ENCODE peak calls at places on chromosomes 16 and 17, in four cellular contexts. W is stimulated activated CD8-positive, alpha-beta memory T cell treated with anti-CD3 and anti-CD28 coated beads, Interleukin-7, amount 100 ng/mL, for 24 hours; O is activated CD8-positive, alpha-beta memory T cell treated with anti-CD3 and anti-CD28 coated beads, Interleukin-2, amount 50 U/mL, for 48 hours; D is tibial nerve. J is an unnamed sample.

GRCh38 chr16:12158428-12158827 is 181.9 kb downstream of the SNX29 start:
- DNase-seq in O (no peak), W (no peak), D (no peak), J (no peak)

GRCh38 chr17:18039535-18040286 is 503 bp downstream of the GID4 start:
- DNase-seq in W (no peak), D (peak), O (peak), J (no peak)

GRCh38 chr17:40598021-40598927 is 33.0 kb upstream of the CCR7 start:
- DNase-seq in D (no peak), W (peak), O (peak), J (no peak)

GRCh38 chr17:44765965-44766364 is 7.2 kb downstream of the ADAM11 start:
- DNase-seq in O (no peak), D (no peak), W (no peak), J (no peak)

GRCh38 chr16:82062645-82063058 is 27.6 kb downstream of the HSD17B2 start:
- DNase-seq in W (no peak), D (no peak), O (no peak), J (no peak)

GRCh38 chr17:19386974-19387920 is at the start of gene MFAP4:
- DNase-seq in D (peak), W (no peak), O (no peak), J (no peak)

GRCh38 chr16:27253526-27253930 is 15.0 kb downstream of the NSMCE1 start:
- DNase-seq in W (no peak), O (no peak), D (no peak), J (no peak)

GRCh38 chr17:81101614-81102306 is 63.5 kb upstream of the PVALEF start:
- DNase-seq in W (peak), O (peak), D (peak), J (peak)

GRCh38 chr16:81491522-81492188 is 47.0 kb downstream of the CMIP start:
- DNase-seq in D (no peak), W (no peak), O (no peak), J (no peak)

GRCh38 chr16:67104061-67104460 is 5.7 kb upstream of the PHAF1 start:
- DNase-seq in O (peak), D (no peak), W (no peak), J (no peak)

GRCh38 chr17:10316986-10317834 is 55.6 kb downstream of the MYH13 start:
- DNase-seq in D (no peak), W (no peak), O (no peak), J (no peak)

GRCh38 chr17:18031955-18032354 is 7.0 kb downstream of the ATPAF2 start:
- DNase-seq in W (no peak), D (no peak), O (no peak), J (no peak)

GRCh38 chr16:54370653-54371052 is 84.1 kb upstream of the IRX3 start:
- DNase-seq in D (no peak), W (no peak), O (no peak), J (no peak)

GRCh38 chr17:35890774-35891155 is 10.6 kb upstream of the CCL5 start:
- DNase-seq in D (no peak), W (no peak), O (no peak), J (no peak)

GRCh38 chr17:31803494-31804213 is 55.4 kb downstream of the COPRS start:
- DNase-seq in W (no peak), O (no peak), D (no peak), J (no peak)

GRCh38 chr17:31820691-31821435 is 38.2 kb downstream of the COPRS start:
- DNase-seq in W (no peak), D (no peak), O (no peak), J (no peak)

GRCh38 chr16:23185661-23186060 is 3.1 kb downstream of the SCNN1G start:
- DNase-seq in W (no peak), D (no peak), O (no peak), J (no peak)

GRCh38 chr17:57880086-57880456 is 30.2 kb upstream of the MRPS23 start:
- DNase-seq in W (no peak), O (no peak), D (no peak), J (no peak)

GRCh38 chr17:81484195-81484979 is 28.2 kb downstream of the ACTG1 start:
- DNase-seq in O (peak), D (peak), W (peak), J (peak)

GRCh38 chr16:10502766-10503165 is 77.6 kb downstream of the EMP2 start:
- DNase-seq in O (no peak), W (no peak), D (no peak), J (no peak)

GRCh38 chr17:49739662-49740271 is 24.2 kb downstream of the FAM117A start:
- DNase-seq in W (peak), O (peak), D (peak), J (peak)

GRCh38 chr17:78040561-78041400 is 82.3 kb downstream of the TNRC6C start:
- DNase-seq in D (no peak), O (no peak), W (no peak), J (peak)

GRCh38 chr16:17227278-17227677 is 243.5 kb downstream of the XYLT1 start:
- DNase-seq in W (no peak), D (no peak), O (no peak), J (no peak)

GRCh38 chr17:50615818-50616217 is 18.9 kb upstream of the ABCC3 start:
- DNase-seq in W (no peak), D (no peak), O (no peak), J (no peak)

GRCh38 chr16:49441366-49441780 is 67.8 kb downstream of the C16orf78 start:
- DNase-seq in O (peak), D (no peak), W (no peak), J (no peak)

GRCh38 chr17:74746922-74747321 is 1.5 kb upstream of the NHERF1 start:
- DNase-seq in W (no peak), D (no peak), O (no peak), J (no peak)

GRCh38 chr17:40063915-40064531 is 1.3 kb downstream of the THRA start:
- DNase-seq in W (no peak), O (no peak), D (no peak), J (peak)

GRCh38 chr16:87897563-87898505 is 28.5 kb upstream of the SLC7A5 start:
- DNase-seq in D (no peak), W (no peak), O (peak), J (no peak)

GRCh38 chr17:35932576-35932975 is 2.0 kb upstream of the RDM1 start:
- DNase-seq in O (no peak), W (no peak), D (no peak), J (no peak)

GRCh38 chr17:43085489-43085888 is 39.7 kb downstream of the BRCA1 start:
- DNase-seq in O (no peak), D (no peak), W (no peak), J (no peak)

GRCh38 chr16:82133798-82134197 is 36.2 kb downstream of the MPHOSPH6 start:
- DNase-seq in O (no peak), W (no peak), D (no peak), J (no peak)

GRCh38 chr16:53281859-53282258 is 152.4 kb upstream of the RBL2 start:
- DNase-seq in D (no peak), O (no peak), W (no peak), J (no peak)

GRCh38 chr17:78038748-78039288 is 80.3 kb downstream of the TNRC6C start:
- DNase-seq in W (no peak), O (no peak), D (no peak), J (no peak)

GRCh38 chr16:56413381-56413780 is 12.0 kb downstream of the AMFR start:
- DNase-seq in D (no peak), W (no peak), O (no peak), J (no peak)

GRCh38 chr17:74277935-74278334 is 3.9 kb downstream of the DNAI2 start:
- DNase-seq in W (no peak), O (no peak), D (no peak), J (no peak)

GRCh38 chr16:84088695-84089395 is 27.9 kb downstream of the MBTPS1 start:
- DNase-seq in D (no peak), W (no peak), O (peak), J (no peak)

J was measured in gastrocnemius medialis.